ENCODE peak calls at places on chromosomes 16 and 17, in eight cellular contexts. H is EL; Q is neural crest cell; U is activated CD4-positive, alpha-beta T cell treated with anti-CD3 and anti-CD28 coated beads, Interleukin-2, amount 50 U/mL, for 1 hour; C is GM20000; R is skeletal muscle cell; N is occipital lobe; A is Calu3. Z is an unnamed sample.

GRCh38 chr16:72891291-72892227 is 156.4 kb downstream of the ZFHX3 start:
- DNase-seq in H (no peak), Q (no peak), U (no peak), C (no peak), R (no peak), N (no peak), A (no peak), Z (no peak)

GRCh38 chr17:15414502-15415348 is 52.7 kb downstream of the CDRT4 start:
- DNase-seq in H (no peak), Q (no peak), U (no peak), C (no peak), R (no peak), N (no peak), A (no peak), Z (no peak)

GRCh38 chr16:85136213-85136704 is 24.0 kb upstream of the CIBAR2 start:
- DNase-seq in H (peak; percentile 46), Q (no peak), U (no peak), C (peak; percentile 65), R (no peak), N (no peak), A (no peak), Z (no peak)

GRCh38 chr17:31686495-31686894 is 172.5 kb downstream of the COPRS start:
- DNase-seq in H (no peak), Q (no peak), U (no peak), C (no peak), R (no peak), N (no peak), A (no peak), Z (no peak)

GRCh38 chr16:82452002-82452741 is 174.6 kb upstream of the CDH13 start:
- DNase-seq in H (no peak), Q (no peak), U (no peak), C (no peak), R (no peak), N (no peak), A (no peak), Z (no peak)

GRCh38 chr17:524570-524969 is 172.0 kb upstream of the RPH3AL start:
- DNase-seq in H (no peak), Q (no peak), U (no peak), C (no peak), R (no peak), N (no peak), A (no peak), Z (no peak)

GRCh38 chr17:50028207-50029120 is 27.4 kb upstream of the ITGA3 start:
- DNase-seq in H (peak; percentile 92), Q (no peak), U (no peak), C (peak; percentile 7), R (no peak), N (no peak), A (peak; percentile 98), Z (peak; percentile 46)

GRCh38 chr17:688100-688989 is 26.3 kb downstream of the VPS53 start:
- DNase-seq in H (peak; percentile 38), Q (no peak), U (no peak), C (no peak), R (no peak), N (no peak), A (no peak), Z (no peak)

GRCh38 chr16:23254338-23254737 is 47.8 kb upstream of the SCNN1B start:
- DNase-seq in H (peak; percentile 66), Q (no peak), U (no peak), C (no peak), R (peak; percentile 0), N (no peak), A (peak; percentile 51), Z (no peak)

GRCh38 chr17:49527927-49528651 is 33.0 kb downstream of the NGFR start:
- DNase-seq in H (no peak), Q (no peak), U (no peak), C (no peak), R (no peak), N (no peak), A (no peak), Z (peak; percentile 82)

GRCh38 chr16:20740007-20740883 is 1.4 kb downstream of the THUMPD1 start:
- DNase-seq in H (peak; percentile 9), Q (no peak), U (no peak), C (no peak), R (no peak), N (no peak), A (peak; percentile 43), Z (peak; percentile 6)

GRCh38 chr17:73151888-73152633 is 12.7 kb upstream of the SSTR2 start:
- DNase-seq in H (no peak), Q (no peak), U (no peak), C (no peak), R (no peak), N (no peak), A (no peak), Z (no peak)

GRCh38 chr16:31052131-31052530 is 18.8 kb downstream of the STX4 start:
- DNase-seq in H (peak; percentile 97), Q (no peak), U (no peak), C (no peak), R (peak; percentile 88), N (no peak), A (peak; percentile 40), Z (no peak)

GRCh38 chr16:23408242-23409201 is 44.5 kb downstream of the COG7 start:
- DNase-seq in H (peak; percentile 70), Q (no peak), U (no peak), C (no peak), R (peak; percentile 26), N (peak; percentile 71), A (no peak), Z (peak; percentile 55)

GRCh38 chr17:74373838-74374606 is 6.7 kb downstream of the GPR142 start:
- DNase-seq in H (no peak), Q (no peak), U (no peak), C (no peak), R (no peak), N (peak; percentile 63), A (peak; percentile 18), Z (no peak)

GRCh38 chr16:2840914-2841313 is 10.8 kb downstream of the ZG16B start:
- DNase-seq in H (no peak), Q (no peak), U (no peak), C (no peak), R (no peak), N (no peak), A (no peak), Z (no peak)

GRCh38 chr16:27177031-27177774 is 26.1 kb upstream of the KDM8 start:
- DNase-seq in H (peak; percentile 82), Q (no peak), U (no peak), C (no peak), R (peak; percentile 31), N (no peak), A (no peak), Z (no peak)

GRCh38 chr16:84286568-84287220 is 8.0 kb upstream of the WFDC1 start:
- DNase-seq in H (no peak), Q (no peak), U (no peak), C (no peak), R (no peak), N (no peak), A (peak; percentile 62), Z (no peak)

GRCh38 chr17:82063424-82064415 is 1.9 kb downstream of the DUS1L start:
- DNase-seq in H (no peak), Q (no peak), U (no peak), C (no peak), R (no peak), N (no peak), A (no peak), Z (no peak)

GRCh38 chr17:67260051-67260987 is 15.3 kb upstream of the HELZ start:
- DNase-seq in H (peak; percentile 61), Q (no peak), U (no peak), C (no peak), R (peak; percentile 76), N (no peak), A (peak; percentile 32), Z (no peak)

GRCh38 chr16:70647461-70648359 is 1.4 kb downstream of the IL34 start:
- DNase-seq in H (no peak), Q (no peak), U (no peak), C (peak; percentile 6), R (no peak), N (peak; percentile 42), A (no peak), Z (no peak)

GRCh38 chr16:78278047-78278446 is 178.6 kb downstream of the WWOX start:
- DNase-seq in H (no peak), Q (no peak), U (no peak), C (no peak), R (no peak), N (no peak), A (no peak), Z (no peak)

GRCh38 chr17:6712058-6712853 is 913 bp downstream of the SLC13A5 start:
- DNase-seq in H (peak; percentile 20), Q (no peak), U (no peak), C (no peak), R (no peak), N (no peak), A (peak; percentile 41), Z (peak; percentile 11)

GRCh38 chr17:71071837-71072236 is 902.5 kb downstream of the KCNJ2 start:
- DNase-seq in H (peak; percentile 96), Q (no peak), U (no peak), C (no peak), R (peak; percentile 98), N (no peak), A (peak; percentile 80), Z (peak; percentile 5)

GRCh38 chr17:82333279-82334171 is at the start of gene SECTM1:
- DNase-seq in H (peak; percentile 61), Q (no peak), U (no peak), C (no peak), R (no peak), N (no peak), A (no peak), Z (peak; percentile 77)

GRCh38 chr16:26795184-26795583 is 271.5 kb upstream of the C16orf82 start:
- DNase-seq in H (no peak), Q (peak; percentile 5), U (no peak), C (no peak), R (no peak), N (no peak), A (no peak), Z (no peak)